ENCODE peak calls at places on chromosomes 11 and 22, in four cellular contexts. S, T, G and V are unnamed samples.

GRCh38 chr22:48491451-48491941 is 1336.2 kb downstream of the BRD1 start:
- DNase-seq in S (peak), G (no peak), T (peak), V (no peak)

GRCh38 chr22:26446808-26447515 is 17.9 kb downstream of the ASPHD2 start:
- DNase-seq in S (no peak), T (no peak), G (no peak), V (no peak)

GRCh38 chr11:123137496-123138270 is 57.4 kb downstream of the CLMP start:
- DNase-seq in G (peak), S (peak), T (no peak), V (peak)

GRCh38 chr11:20621679-20622078 is 22.3 kb downstream of the SLC6A5 start:
- DNase-seq in G (no peak), S (no peak), T (no peak), V (no peak)

GRCh38 chr11:16194566-16194965 is 161.8 kb downstream of the SOX6 start:
- DNase-seq in T (no peak), G (no peak), S (no peak), V (no peak)

GRCh38 chr11:82960000-82960778 is 58.7 kb downstream of the DDIAS start:
- DNase-seq in G (no peak), T (no peak), S (no peak), V (no peak)

GRCh38 chr11:43905788-43906187 is 25.2 kb downstream of the ALKBH3 start:
- DNase-seq in S (no peak), G (no peak), T (no peak), V (no peak)

GRCh38 chr11:106101797-106102196 is 24.3 kb downstream of the AASDHPPT start:
- DNase-seq in G (no peak), T (peak), S (no peak), V (no peak)

GRCh38 chr11:116847612-116848011 is 10.2 kb upstream of the APOA1 start:
- DNase-seq in G (no peak), T (no peak), S (no peak), V (no peak)

GRCh38 chr11:83956119-83956697 is 670.0 kb upstream of the CCDC90B start:
- DNase-seq in G (no peak), S (peak), T (no peak), V (no peak)

GRCh38 chr11:20368441-20368840 is 4.9 kb downstream of the HTATIP2 start:
- DNase-seq in T (no peak), G (no peak), S (no peak), V (no peak)

GRCh38 chr11:79437981-79438630 is 2.7 kb downstream of the TENM4 start:
- DNase-seq in S (peak), G (no peak), T (no peak), V (peak)

GRCh38 chr11:55942785-55943392 is 6.7 kb upstream of the OR5I1 start:
- DNase-seq in G (no peak), T (peak), S (no peak), V (no peak)

GRCh38 chr22:42342426-42343135 is 72.1 kb upstream of the TCF20 start:
- DNase-seq in S (no peak), T (no peak), G (no peak), V (no peak)

GRCh38 chr11:61201476-61201875 is 1.8 kb upstream of the PGA3 start:
- DNase-seq in S (no peak), T (no peak), G (no peak), V (no peak)

GRCh38 chr11:69721745-69722144 is 17.9 kb upstream of the FGF19 start:
- DNase-seq in T (peak), S (no peak), G (no peak), V (no peak)

GRCh38 chr11:78188012-78188808 is at the start of gene KCTD21:
- DNase-seq in S (peak), G (peak), T (peak), V (peak)

GRCh38 chr22:29477919-29478318 is 2.1 kb upstream of the NEFH start:
- DNase-seq in G (no peak), T (peak), S (no peak), V (no peak)

GRCh38 chr11:94550513-94550912 is 6.8 kb downstream of the FUT4 start:
- DNase-seq in S (no peak), G (no peak), T (no peak), V (no peak)

GRCh38 chr11:38791346-38791961 is 2193.4 kb upstream of the RAG2 start:
- DNase-seq in G (no peak), S (no peak), T (peak), V (no peak)

GRCh38 chr11:31655483-31655882 is 145.9 kb downstream of the ELP4 start:
- DNase-seq in G (no peak), T (peak), S (no peak), V (no peak)

GRCh38 chr22:24516301-24516737 is 21.2 kb downstream of the UPB1 start:
- DNase-seq in T (peak), S (no peak), G (no peak), V (no peak)

GRCh38 chr11:20874358-20874757 is 205.0 kb downstream of the NELL1 start:
- DNase-seq in T (no peak), G (no peak), S (no peak), V (no peak)

GRCh38 chr11:88886796-88887195 is 179.0 kb downstream of the GRM5 start:
- DNase-seq in T (peak), G (peak), S (no peak), V (no peak)

GRCh38 chr22:20014526-20015186 is 2.0 kb downstream of the ARVCF start:
- DNase-seq in S (no peak), T (no peak), G (no peak), V (no peak)

GRCh38 chr22:37208401-37209139 is 3.7 kb downstream of the SSTR3 start:
- DNase-seq in T (no peak), G (no peak), S (no peak), V (peak)

GRCh38 chr11:6413791-6414231 is 5.1 kb downstream of the APBB1 start:
- DNase-seq in S (no peak), T (no peak), G (no peak), V (no peak)

GRCh38 chr11:86140334-86140733 is 71.5 kb upstream of the PICALM start:
- DNase-seq in G (no peak), S (no peak), T (no peak), V (no peak)

GRCh38 chr11:67138922-67139321 is 19.9 kb downstream of the KDM2A start:
- DNase-seq in S (no peak), T (no peak), G (no peak), V (no peak)

GRCh38 chr22:42803454-42803853 is 53.6 kb downstream of the ARFGAP3 start:
- DNase-seq in G (no peak), T (no peak), S (no peak), V (peak)

GRCh38 chr11:62667460-62667859 is 2.3 kb downstream of the CSKMT start:
- DNase-seq in T (no peak), G (no peak), S (no peak), V (no peak)

GRCh38 chr11:20443596-20443995 is 56.1 kb downstream of the PRMT3 start:
- DNase-seq in S (no peak), G (no peak), T (peak), V (no peak)

GRCh38 chr11:74465291-74465708 is 2.0 kb downstream of the KCNE3 start:
- DNase-seq in T (peak), S (no peak), G (peak), V (no peak)

GRCh38 chr11:45798793-45799441 is 6.0 kb upstream of the SLC35C1 start:
- DNase-seq in T (no peak), S (no peak), G (no peak), V (peak)

GRCh38 chr11:82996966-82997606 is 74.6 kb downstream of the RAB30 start:
- DNase-seq in T (no peak), G (peak), S (no peak), V (no peak)

GRCh38 chr11:113096661-113097060 is 135.4 kb downstream of the NCAM1 start:
- DNase-seq in S (no peak), G (no peak), T (no peak), V (no peak)

GRCh38 chr22:31248965-31249940 is 37.2 kb downstream of the LIMK2 start:
- DNase-seq in S (no peak), G (no peak), T (no peak), V (no peak)

GRCh38 chr11:1280116-1281035 is 29.1 kb downstream of the TOLLIP start:
- DNase-seq in T (no peak), G (no peak), S (peak), V (no peak)

GRCh38 chr11:130703489-130704190 is 212.6 kb downstream of the SNX19 start:
- DNase-seq in S (no peak), G (no peak), T (no peak), V (no peak)

GRCh38 chr11:71248251-71248570 is 4.2 kb downstream of the SHANK2 start:
- DNase-seq in G (no peak), S (peak), T (no peak), V (no peak)

GRCh38 chr11:73322986-73323306 is 14.9 kb downstream of the ARHGEF17 start:
- DNase-seq in T (no peak), S (no peak), G (no peak), V (no peak)

GRCh38 chr11:73324665-73325035 is 16.6 kb downstream of the ARHGEF17 start:
- DNase-seq in S (no peak), G (no peak), T (no peak), V (no peak)

GRCh38 chr11:73322111-73322985 is 14.3 kb downstream of the ARHGEF17 start:
- DNase-seq in S (no peak), G (no peak), T (no peak), V (no peak)

GRCh38 chr11:73324116-73324515 is 16.0 kb downstream of the ARHGEF17 start:
- DNase-seq in S (no peak), T (no peak), G (no peak), V (no peak)

DNA sequence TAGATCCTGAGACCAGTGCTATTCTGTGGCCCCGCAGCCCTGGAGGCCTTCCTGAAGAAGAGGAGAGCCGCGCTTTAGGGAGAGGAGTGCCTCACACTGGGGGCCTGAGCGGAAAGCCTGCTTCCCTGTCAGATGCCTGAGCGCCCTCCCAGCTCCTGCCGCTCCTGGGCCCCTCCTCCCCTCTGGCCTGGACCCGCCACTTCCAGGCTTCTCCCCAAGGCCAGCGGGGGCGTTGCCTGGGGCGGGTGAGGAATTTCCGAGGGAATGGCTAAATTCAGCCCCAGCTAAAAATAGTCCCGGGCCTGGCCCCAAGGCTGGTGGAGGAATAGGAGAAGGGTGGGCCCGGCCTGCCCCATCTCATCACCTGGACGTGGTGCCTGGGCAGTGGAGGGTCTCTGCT is 15.4 kb downstream of the ARHGEF17 start:
- DNase-seq in S (peak), G (peak), T (no peak), V (peak)
- TF ChIP-seq EP300 in S (no peak), G (no peak), T (no peak), V (no peak)

GRCh38 chr22:41285441-41285819 is 557 bp downstream of the RANGAP1 start:
- DNase-seq in G (peak), T (peak), S (peak), V (peak)
- TF ChIP-seq POLR2A in G (no peak), T (no peak), S (no peak), V (no peak)

GRCh38 chr11:14750911-14751310 is 107.3 kb downstream of the PDE3B start:
- DNase-seq in T (no peak), S (no peak), G (no peak), V (no peak)

GRCh38 chr11:14748093-14748492 is 104.5 kb downstream of the PDE3B start:
- DNase-seq in T (no peak), G (no peak), S (no peak), V (no peak)

GRCh38 chr11:14751975-14752407 is 108.4 kb downstream of the PDE3B start:
- DNase-seq in T (no peak), G (no peak), S (no peak), V (no peak)

GRCh38 chr11:14742849-14743248 is 99.2 kb downstream of the PDE3B start:
- DNase-seq in G (no peak), T (no peak), S (no peak), V (no peak)

DNA sequence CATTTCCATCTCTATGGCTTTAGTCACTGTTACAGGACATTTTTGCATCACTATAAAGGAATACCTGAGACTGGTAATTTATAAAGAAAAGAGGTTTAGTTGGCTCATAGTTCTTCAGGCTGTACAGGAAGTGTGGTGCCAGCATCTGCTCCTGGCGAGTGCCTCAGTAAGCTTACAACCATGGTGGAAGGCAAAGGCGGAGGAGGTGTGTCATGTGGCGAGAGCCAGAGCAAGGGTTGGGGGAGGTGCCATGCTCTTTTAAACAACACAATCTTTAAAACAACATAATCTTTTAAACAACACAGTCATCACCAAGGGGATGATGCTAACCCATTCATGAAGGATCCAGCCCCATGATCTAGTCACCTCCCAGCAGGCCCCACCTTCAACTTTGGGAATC is 103.3 kb downstream of the PDE3B start:
- DNase-seq in S (no peak), G (no peak), T (no peak), V (no peak)
- TF ChIP-seq EP300 in S (no peak), G (no peak), T (no peak), V (no peak)

DNA sequence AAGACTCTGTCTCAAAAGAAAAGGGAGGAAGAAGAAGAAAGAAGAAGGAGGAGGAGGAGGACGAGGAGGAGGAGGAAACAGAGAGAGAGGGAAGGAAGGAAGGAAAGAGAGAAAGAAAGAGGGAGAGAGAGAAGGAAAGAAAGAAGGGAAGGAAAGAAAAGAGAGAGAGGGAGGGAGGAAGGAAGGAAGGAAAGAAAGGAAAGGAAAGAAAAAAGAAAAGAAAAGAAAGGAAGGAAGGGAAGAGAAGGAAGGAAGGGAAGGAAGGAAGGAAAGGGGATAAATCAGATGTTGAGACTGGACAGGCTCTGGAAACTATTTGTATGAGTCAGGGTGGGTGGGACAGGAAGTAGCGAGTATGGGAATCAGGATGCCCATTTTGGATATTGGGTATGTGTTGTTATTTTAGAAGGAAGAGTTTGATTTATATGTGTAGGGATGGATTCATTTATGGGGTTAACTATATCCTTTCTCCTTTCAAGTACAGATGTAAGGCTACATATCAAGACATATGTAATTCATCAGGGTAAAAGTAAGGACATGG is 6.0 kb upstream of the RPL3 start:
- DNase-seq in T (no peak), G (no peak), S (no peak), V (no peak)
- TF ChIP-seq POLR2A in T (no peak), G (no peak), S (no peak), V (no peak)

GRCh38 chr11:90525962-90526361 is 303.1 kb upstream of the CHORDC1 start:
- DNase-seq in S (no peak), G (no peak), T (no peak), V (no peak)
- TF ChIP-seq EP300 in S (no peak), G (no peak), T (no peak), V (no peak)

DNA sequence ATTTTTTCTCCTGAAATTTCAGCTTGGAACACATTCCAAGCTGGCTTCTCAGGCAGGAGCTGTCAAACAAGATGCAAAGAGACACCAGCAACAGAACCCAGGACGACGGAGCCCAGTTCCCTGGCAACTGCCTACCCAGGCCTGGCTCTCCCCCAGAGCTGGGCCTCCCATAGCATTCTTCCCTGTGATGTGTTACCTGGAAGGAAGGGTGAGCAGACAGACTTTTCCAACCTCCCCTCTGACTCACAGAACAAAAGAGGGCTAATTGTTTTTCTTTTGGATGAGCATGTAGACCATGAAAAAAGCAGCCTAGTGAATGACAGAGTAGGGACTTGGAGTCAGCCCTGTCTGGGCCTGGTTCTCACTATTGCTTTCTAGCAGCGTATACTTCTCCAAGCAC is 55.3 kb upstream of the BMAL1 start:
- DNase-seq in S (no peak), G (no peak), T (no peak), V (no peak)
- TF ChIP-seq POLR2A in S (no peak), G (no peak), T (no peak), V (no peak)